ENCODE peak calls at places on chromosomes 7 and 10, in four cellular contexts. A, U, G and Y are unnamed samples. For H3K36me3, the result is how much of the 10 kb centered on the place peaks cover.

GRCh38 chr7:16062269-16062668 is 359.1 kb downstream of the CRPPA start:
- DNase-seq in G (no peak), A (no peak), U (no peak), Y (no peak)

GRCh38 chr7:2508327-2509231 is 11.0 kb upstream of the LFNG start:
- DNase-seq in U (peak), G (no peak), A (peak), Y (no peak)

GRCh38 chr7:151013728-151014497 is 10.4 kb downstream of the ATG9B start:
- DNase-seq in G (peak), U (peak), A (peak), Y (peak)

GRCh38 chr7:73520673-73521635 is 1.1 kb downstream of the BAZ1B start:
- DNase-seq in G (peak), U (no peak), A (no peak), Y (peak)

GRCh38 chr7:43294080-43294630 is 181.7 kb downstream of the HECW1 start:
- DNase-seq in U (no peak), A (no peak), G (peak), Y (no peak)

GRCh38 chr10:120940299-120940900 is 89.2 kb downstream of the WDR11 start:
- DNase-seq in A (no peak), G (peak), U (no peak), Y (peak)

GRCh38 chr10:90885176-90885575 is 13.4 kb downstream of the RPP30 start:
- DNase-seq in U (no peak), A (no peak), G (no peak), Y (no peak)

GRCh38 chr7:22137466-22137865 is 191.8 kb upstream of the CDCA7L start:
- DNase-seq in G (no peak), U (no peak), A (no peak), Y (no peak)

GRCh38 chr10:116715396-116715795 is 27.0 kb downstream of the HSPA12A start:
- DNase-seq in U (no peak), A (no peak), G (no peak), Y (no peak)

GRCh38 chr10:50021646-50022045 is 33.4 kb downstream of the AGAP6 start:
- DNase-seq in U (no peak), G (no peak), A (no peak), Y (no peak)

GRCh38 chr7:146655928-146656797 is 539.6 kb downstream of the CNTNAP2 start:
- DNase-seq in G (peak), U (no peak), A (no peak), Y (no peak)

GRCh38 chr7:141238546-141239218 is 164.8 kb downstream of the TMEM178B start:
- DNase-seq in A (no peak), U (no peak), G (no peak), Y (no peak)

GRCh38 chr10:80081801-80082750 is 3.6 kb downstream of the TMEM254 start:
- DNase-seq in G (peak), U (no peak), A (no peak), Y (no peak)

GRCh38 chr7:55187701-55188491 is 169.1 kb downstream of the EGFR start:
- DNase-seq in A (no peak), G (peak), U (no peak), Y (no peak)

GRCh38 chr10:49518566-49518965 is 20.4 kb downstream of the ERCC6 start:
- DNase-seq in G (no peak), A (no peak), U (no peak), Y (no peak)

GRCh38 chr7:73770002-73770859 is at the start of gene CLDN3:
- DNase-seq in G (peak), U (peak), A (peak), Y (peak)

GRCh38 chr10:33535866-33536265 is 201.4 kb upstream of the NRP1 start:
- DNase-seq in U (no peak), G (no peak), A (no peak), Y (no peak)

GRCh38 chr10:104641150-104642000 is at the start of gene SORCS3:
- DNase-seq in G (peak), U (no peak), A (peak), Y (peak)

GRCh38 chr7:132723506-132724081 is 147.3 kb upstream of the PLXNA4 start:
- DNase-seq in A (no peak), G (no peak), U (no peak), Y (no peak)

GRCh38 chr7:50552921-50553320 is 12.3 kb downstream of the DDC start:
- DNase-seq in U (no peak), G (peak), A (no peak), Y (no peak)

GRCh38 chr7:27642271-27642670 is 20.4 kb downstream of the HIBADH start:
- DNase-seq in A (no peak), G (no peak), U (no peak), Y (no peak)

GRCh38 chr10:79585870-79586527 is 24.7 kb upstream of the SFTPA1 start:
- DNase-seq in G (no peak), A (no peak), U (no peak), Y (no peak)

GRCh38 chr10:111872591-111872990 is 311.0 kb downstream of the GPAM start:
- DNase-seq in G (no peak), A (no peak), U (no peak), Y (no peak)

GRCh38 chr10:7511612-7512011 is 100.8 kb upstream of the SFMBT2 start:
- DNase-seq in G (no peak), A (no peak), U (no peak), Y (no peak)

GRCh38 chr7:149741629-149742028 is 31.8 kb downstream of the ZNF467 start:
- DNase-seq in A (no peak), G (no peak), U (no peak), Y (no peak)

GRCh38 chr10:70234668-70235447 is 1.6 kb upstream of the PPA1 start:
- DNase-seq in A (peak), G (peak), U (no peak), Y (no peak)

GRCh38 chr7:67489881-67490280 is 493.2 kb downstream of the TYW1 start:
- DNase-seq in U (no peak), A (no peak), G (no peak), Y (no peak)

GRCh38 chr10:43304687-43305333 is 37.9 kb upstream of the RASGEF1A start:
- DNase-seq in U (peak), G (peak), A (peak), Y (peak)

GRCh38 chr10:108244443-108245228 is 1080.1 kb upstream of the SORCS1 start:
- DNase-seq in U (no peak), G (no peak), A (peak), Y (no peak)

DNA sequence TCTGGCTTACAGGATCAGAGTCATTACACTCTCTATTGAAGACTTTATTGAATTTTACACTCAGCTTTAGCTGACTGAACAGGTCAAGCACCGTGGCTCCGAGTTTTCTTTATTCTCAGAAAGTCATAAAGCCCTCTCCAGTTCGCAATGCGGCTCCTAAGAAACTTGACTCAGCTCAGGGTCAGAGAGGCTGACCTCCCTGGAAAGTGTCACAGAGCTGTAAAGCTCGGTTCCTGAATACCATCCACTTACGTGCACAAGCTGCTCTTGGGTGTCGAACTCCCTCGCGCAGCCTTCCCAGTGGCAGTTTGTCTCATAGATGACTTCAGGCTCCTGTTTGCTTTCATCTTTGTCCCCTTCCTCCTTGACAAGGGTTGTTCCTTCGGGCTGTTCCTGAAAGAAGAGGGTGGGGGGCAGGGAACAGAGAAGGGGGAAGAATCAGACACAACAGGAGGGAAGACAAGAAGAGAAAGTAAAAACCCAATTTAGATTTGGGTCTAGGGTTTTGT is 213.7 kb downstream of the GLI3 start:
- DNase-seq in G (no peak), A (no peak), U (no peak), Y (no peak)
- H3K36me3 ChIP-seq in G (under half), A (under half), U (under half), Y (under half)

GRCh38 chr10:5933909-5934546 is 43.3 kb downstream of the IL15RA start:
- DNase-seq in G (no peak), U (no peak), A (no peak), Y (no peak)

GRCh38 chr10:5938291-5938690 is 39.1 kb downstream of the IL15RA start:
- DNase-seq in G (no peak), A (no peak), U (no peak), Y (no peak)

GRCh38 chr10:5937016-5937415 is 40.3 kb downstream of the IL15RA start:
- DNase-seq in U (no peak), A (no peak), G (no peak), Y (no peak)

GRCh38 chr10:5932345-5932744 is 42.3 kb downstream of the FBH1 start:
- DNase-seq in U (no peak), G (no peak), A (no peak), Y (no peak)

GRCh38 chr10:5935628-5936027 is 41.7 kb downstream of the IL15RA start:
- DNase-seq in G (no peak), U (no peak), A (no peak), Y (no peak)
- H3K36me3 ChIP-seq in G (under half), U (under half), A (under half), Y (under half)

GRCh38 chr10:78038105-78038504 is 4.4 kb downstream of the RPS24 start:
- DNase-seq in U (no peak), G (no peak), A (no peak), Y (no peak)

GRCh38 chr10:78042058-78042751 is 8.5 kb downstream of the RPS24 start:
- DNase-seq in U (no peak), A (no peak), G (no peak), Y (no peak)

GRCh38 chr10:78038791-78039547 is 5.3 kb downstream of the RPS24 start:
- DNase-seq in A (no peak), G (no peak), U (no peak), Y (no peak)

GRCh38 chr10:78041170-78042057 is 7.8 kb downstream of the RPS24 start:
- DNase-seq in U (no peak), G (no peak), A (no peak), Y (no peak)

DNA sequence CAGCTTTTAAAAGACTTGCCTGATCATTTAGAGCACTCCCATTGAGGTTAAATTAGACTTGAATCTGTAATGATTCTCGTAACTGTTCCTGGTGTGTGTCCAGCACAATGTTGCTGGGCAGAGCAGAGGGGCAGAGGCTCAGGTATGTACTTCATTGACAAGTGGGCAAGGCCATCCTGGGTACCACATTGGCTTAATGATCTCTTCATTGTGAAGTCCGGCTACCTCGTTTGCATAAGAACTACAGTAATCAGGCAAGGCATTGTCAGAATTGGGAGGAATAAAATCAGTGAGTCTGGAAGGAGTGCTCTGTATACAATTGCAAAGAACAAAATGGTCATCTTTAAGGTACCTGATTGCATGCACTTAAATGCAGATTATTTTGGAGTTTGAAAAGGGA is 6.1 kb downstream of the RPS24 start:
- DNase-seq in G (no peak), U (no peak), A (no peak), Y (no peak)
- H3K36me3 ChIP-seq in G (under half), U (half or more), A (under half), Y (half or more)

GRCh38 chr7:873367-874002 is 2.9 kb upstream of the GET4 start:
- DNase-seq in G (peak), U (peak), A (peak), Y (peak)

GRCh38 chr7:874036-874749 is 2.2 kb upstream of the GET4 start:
- DNase-seq in G (peak), U (no peak), A (no peak), Y (no peak)

GRCh38 chr7:869348-869747 is 7.0 kb upstream of the GET4 start:
- DNase-seq in U (no peak), G (no peak), A (no peak), Y (no peak)

GRCh38 chr7:875051-875450 is 1.3 kb upstream of the GET4 start:
- DNase-seq in A (no peak), G (no peak), U (no peak), Y (no peak)

DNA sequence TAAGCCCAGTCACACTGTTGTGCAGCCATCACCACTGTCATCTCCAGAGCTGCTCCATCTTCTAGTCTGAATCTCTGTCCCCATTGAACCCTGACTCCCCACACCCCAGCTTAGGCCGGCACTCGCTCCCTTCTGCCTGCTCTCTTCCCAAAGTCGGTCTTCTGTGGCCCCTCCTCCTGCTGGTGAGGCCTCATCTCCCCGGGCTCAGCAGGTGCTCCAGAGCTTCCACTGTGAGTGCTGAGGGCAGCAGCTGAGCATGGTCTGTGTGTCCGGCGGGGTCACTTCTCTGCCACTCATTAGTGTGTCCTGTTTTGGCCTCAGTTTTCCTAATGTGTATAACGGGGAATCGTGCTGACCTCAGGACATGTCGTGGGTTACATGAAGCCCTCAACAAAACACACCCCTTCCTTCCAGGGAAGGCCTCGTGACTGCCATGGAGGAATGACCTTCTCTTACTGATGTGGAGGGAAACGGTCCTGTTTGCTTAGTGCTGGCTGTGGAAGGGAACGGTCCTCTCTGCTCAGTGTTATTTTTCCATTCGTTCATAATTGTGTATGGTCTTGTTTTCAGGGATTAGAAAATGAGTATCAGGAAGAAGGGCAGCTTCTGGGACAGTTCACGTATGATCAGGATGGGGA is 4.3 kb upstream of the GET4 start:
- DNase-seq in G (no peak), A (no peak), U (no peak), Y (peak)
- H3K36me3 ChIP-seq in G (under half), A (under half), U (under half), Y (under half)

GRCh38 chr7:157612664-157613561 is 276.1 kb downstream of the DNAJB6 start:
- DNase-seq in U (peak), G (peak), A (peak), Y (peak)

GRCh38 chr7:157615101-157615817 is 278.5 kb downstream of the DNAJB6 start:
- DNase-seq in G (no peak), U (no peak), A (no peak), Y (no peak)

GRCh38 chr7:157615852-157616251 is 279.0 kb downstream of the DNAJB6 start:
- DNase-seq in U (no peak), G (no peak), A (no peak), Y (no peak)

GRCh38 chr7:157613575-157614322 is 276.9 kb downstream of the DNAJB6 start:
- DNase-seq in A (no peak), G (no peak), U (no peak), Y (peak)

DNA sequence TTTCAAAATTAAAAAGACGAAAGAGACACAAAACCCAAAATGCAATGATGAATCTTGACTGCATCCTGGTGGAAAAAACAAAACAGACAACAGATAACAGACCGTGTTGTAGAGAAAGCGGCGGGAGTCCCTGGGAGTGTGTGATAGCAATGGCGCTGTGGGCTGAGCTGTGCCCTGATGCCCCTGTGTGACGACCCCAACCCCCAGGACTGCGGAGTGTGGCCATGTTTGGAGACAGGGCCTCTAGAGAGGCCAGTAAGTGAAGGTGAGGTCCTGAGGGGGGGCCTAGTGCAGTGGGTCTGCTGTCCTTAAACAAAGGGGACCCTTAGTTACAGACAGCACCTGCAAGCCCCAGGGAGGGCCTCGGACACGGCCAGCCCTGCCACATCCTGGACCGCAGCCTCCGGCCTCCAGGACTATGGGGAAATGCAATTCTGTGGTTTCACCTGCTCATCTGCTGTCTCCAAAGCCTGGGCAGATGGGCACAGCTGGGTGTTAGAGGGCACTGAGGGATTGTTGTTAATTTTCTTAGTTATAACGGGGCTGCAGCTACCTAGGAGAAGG is 277.7 kb downstream of the DNAJB6 start:
- DNase-seq in A (no peak), G (no peak), U (no peak), Y (no peak)
- H3K36me3 ChIP-seq in A (under half), G (under half), U (under half), Y (under half)

GRCh38 chr10:129870926-129871660 is 93.0 kb downstream of the EBF3 start:
- DNase-seq in A (no peak), G (no peak), U (no peak), Y (peak)

GRCh38 chr10:129866894-129867293 is 97.2 kb downstream of the EBF3 start:
- DNase-seq in U (no peak), A (no peak), G (no peak), Y (peak)

GRCh38 chr10:129870042-129870757 is 93.9 kb downstream of the EBF3 start:
- DNase-seq in G (no peak), U (no peak), A (no peak), Y (no peak)

GRCh38 chr10:129867780-129868179 is 96.3 kb downstream of the EBF3 start:
- DNase-seq in U (no peak), A (no peak), G (no peak), Y (peak)

DNA sequence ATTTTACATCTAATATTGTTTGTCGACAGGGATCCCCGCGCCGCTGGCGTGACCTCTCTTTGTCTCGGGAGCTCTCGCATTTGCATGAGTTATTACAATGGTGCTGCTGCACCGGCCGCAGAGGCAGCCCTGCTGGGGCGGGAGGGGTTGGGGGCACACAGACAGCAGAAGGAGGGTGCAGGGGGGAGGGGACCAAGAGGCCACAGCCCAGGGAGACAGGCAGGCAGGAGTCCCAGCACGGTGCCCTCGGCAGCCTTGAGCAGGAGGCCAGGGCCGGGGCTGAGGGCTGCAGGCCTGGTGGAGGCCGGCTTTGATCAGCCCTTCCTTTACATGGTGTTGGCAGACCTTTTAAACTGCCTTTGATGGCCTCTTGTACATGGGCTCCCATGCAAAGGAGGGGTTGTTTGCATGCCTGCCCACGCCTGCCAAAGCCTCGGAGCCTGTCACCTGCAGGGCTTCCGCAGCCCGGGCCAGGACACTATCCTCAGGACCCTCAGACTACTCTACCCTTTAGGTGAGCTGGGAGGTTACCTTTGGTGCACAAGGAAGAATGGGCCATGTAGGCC is 95.5 kb downstream of the EBF3 start:
- DNase-seq in U (no peak), A (no peak), G (no peak), Y (peak)
- H3K36me3 ChIP-seq in U (under half), A (under half), G (under half), Y (under half)

GRCh38 chr10:73261362-73261995 is 9.0 kb upstream of the MRPS16 start:
- DNase-seq in U (no peak), G (no peak), A (no peak), Y (no peak)
- H3K36me3 ChIP-seq in U (under half), G (under half), A (under half), Y (under half)

GRCh38 chr7:118114175-118114574 is 69.8 kb upstream of the LSM8 start:
- DNase-seq in G (no peak), U (no peak), A (no peak), Y (no peak)

GRCh38 chr7:118109607-118110006 is 74.4 kb upstream of the LSM8 start:
- DNase-seq in G (peak), U (no peak), A (no peak), Y (no peak)

GRCh38 chr7:118110178-118110577 is 73.8 kb upstream of the LSM8 start:
- DNase-seq in G (no peak), U (no peak), A (no peak), Y (no peak)

GRCh38 chr7:118111347-118111746 is 72.6 kb upstream of the LSM8 start:
- DNase-seq in U (no peak), G (no peak), A (no peak), Y (no peak)
- H3K36me3 ChIP-seq in U (under half), G (under half), A (under half), Y (under half)

DNA sequence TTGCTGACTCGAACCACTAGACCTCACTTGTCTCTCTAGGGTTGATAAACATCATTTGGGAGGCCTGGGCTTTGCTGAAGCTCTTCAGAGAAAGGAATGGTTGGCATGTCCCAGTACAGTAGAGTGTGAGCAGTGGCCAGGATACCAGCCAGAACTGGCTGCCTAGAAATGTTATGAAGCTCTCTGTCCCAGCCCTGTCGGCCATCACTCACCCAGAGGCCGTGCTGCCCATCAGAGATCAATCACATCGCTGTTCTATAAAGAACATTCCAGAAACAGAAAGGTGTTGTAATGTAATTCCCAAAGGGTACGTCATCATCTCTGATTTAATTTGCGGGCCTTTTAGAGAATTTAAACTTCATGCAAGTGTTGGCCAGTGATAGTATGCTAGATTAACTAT is 111.5 kb downstream of the PRPF18 start:
- DNase-seq in A (no peak), G (no peak), U (no peak), Y (no peak)
- H3K36me3 ChIP-seq in A (under half), G (under half), U (under half), Y (under half)

GRCh38 chr10:73061743-73062142 is 34.9 kb downstream of the P4HA1 start:
- DNase-seq in A (no peak), U (no peak), G (no peak), Y (no peak)
- H3K36me3 ChIP-seq in A (under half), U (under half), G (under half), Y (under half)